ENCODE peak calls at places on chromosomes 5 and 9, in eight cellular contexts. I is spleen, F is HepG2, Z is GM23338, W is breast epithelium, S is sigmoid colon, G is HCT116, V is H1. O is an unnamed sample. For H3K4me1, the result is how much of the 10 kb centered on the place peaks cover.

GRCh38 chr9:23581936-23582335 is 244.1 kb downstream of the ELAVL2 start:
- DNase-seq in Z (no peak), W (no peak), I (no peak), V (no peak), S (no peak), F (no peak), G (no peak), O (no peak)

GRCh38 chr5:150062523-150062922 is 23.8 kb downstream of the CSF1R start:
- DNase-seq in F (no peak), V (no peak), I (peak), W (no peak), Z (no peak), G (no peak), S (no peak), O (no peak)

GRCh38 chr5:178208540-178209227 is 4.4 kb downstream of the HNRNPAB start:
- DNase-seq in W (peak), V (no peak), I (peak), F (no peak), G (no peak), S (peak), Z (peak), O (no peak)

GRCh38 chr9:22158983-22159382 is 149.9 kb upstream of the CDKN2B start:
- DNase-seq in Z (no peak), W (no peak), I (no peak), G (peak), F (peak), S (peak), V (no peak), O (peak)

GRCh38 chr9:125889524-125890473 is 142.6 kb downstream of the PBX3 start:
- DNase-seq in V (no peak), W (no peak), Z (peak), F (no peak), S (peak), I (peak), G (no peak), O (peak)

GRCh38 chr9:126516936-126517750 is 96.6 kb upstream of the LMX1B start:
- DNase-seq in I (peak), V (no peak), G (peak), F (peak), Z (peak), S (no peak), W (no peak), O (no peak)

GRCh38 chr5:56514246-56514645 is 281.1 kb upstream of the ANKRD55 start:
- DNase-seq in G (no peak), F (no peak), S (no peak), I (no peak), V (no peak), W (no peak), Z (peak), O (no peak)

GRCh38 chr5:177404641-177405134 is 4.2 kb upstream of the PFN3 start:
- DNase-seq in F (no peak), I (no peak), V (no peak), Z (no peak), S (no peak), G (no peak), W (no peak), O (no peak)

GRCh38 chr9:38421498-38422211 is 2.6 kb downstream of the IGFBPL1 start:
- DNase-seq in F (no peak), S (no peak), V (no peak), G (no peak), Z (peak), I (no peak), W (no peak), O (no peak)

GRCh38 chr5:82447913-82448312 is 169.8 kb upstream of the RPS23 start:
- DNase-seq in Z (no peak), G (no peak), S (no peak), F (no peak), V (no peak), I (no peak), W (no peak), O (no peak)

GRCh38 chr5:20486826-20487225 is 498.8 kb upstream of the CDH18 start:
- DNase-seq in V (no peak), W (no peak), F (no peak), S (no peak), I (no peak), Z (no peak), G (no peak), O (no peak)

GRCh38 chr9:77944556-77945261 is 86.9 kb downstream of the GNAQ start:
- DNase-seq in G (no peak), Z (peak), V (no peak), F (no peak), W (no peak), I (no peak), S (no peak), O (peak)

GRCh38 chr5:167943353-167943752 is 348.1 kb upstream of the WWC1 start:
- DNase-seq in Z (no peak), I (no peak), S (no peak), V (no peak), F (no peak), G (no peak), W (no peak), O (no peak)

GRCh38 chr5:9332026-9332425 is 213.8 kb downstream of the SEMA5A start:
- DNase-seq in S (no peak), G (no peak), F (no peak), W (no peak), V (no peak), Z (no peak), I (no peak), O (no peak)

GRCh38 chr5:67878911-67879310 is 336.6 kb upstream of the PIK3R1 start:
- DNase-seq in W (no peak), F (no peak), I (no peak), G (no peak), S (no peak), Z (no peak), V (no peak), O (no peak)

GRCh38 chr9:16951503-16951902 is 81.0 kb upstream of the BNC2 start:
- DNase-seq in V (no peak), Z (no peak), F (no peak), W (no peak), G (no peak), S (no peak), I (no peak), O (no peak)

GRCh38 chr5:61277781-61278180 is 54.3 kb upstream of the ZSWIM6 start:
- DNase-seq in F (no peak), G (no peak), W (no peak), V (no peak), I (no peak), Z (no peak), S (no peak), O (no peak)
- H3K4me1 ChIP-seq in F (under half), G (under half), W (under half), V (under half), I (half or more), Z (under half), S (under half), O (under half)

GRCh38 chr5:64331597-64332277 is 166.1 kb downstream of the RNF180 start:
- DNase-seq in V (no peak), G (no peak), Z (no peak), I (no peak), F (no peak), W (peak), S (peak), O (no peak)
- TF ChIP-seq POLR2AphosphoS5 in V (no peak), G (no peak), Z (no peak), I (no peak), F (no peak), W (no peak), S (no peak), O (no peak)

GRCh38 chr9:136784249-136784996 is 6.7 kb upstream of the TMEM141 start:
- DNase-seq in V (no peak), G (peak), F (no peak), S (no peak), I (no peak), W (no peak), Z (peak), O (no peak)

GRCh38 chr9:136785956-136786355 is 5.2 kb upstream of the TMEM141 start:
- DNase-seq in Z (no peak), S (no peak), I (no peak), V (no peak), F (no peak), G (no peak), W (no peak), O (no peak)

GRCh38 chr9:136782452-136782851 is 8.7 kb upstream of the TMEM141 start:
- DNase-seq in G (no peak), V (no peak), S (no peak), I (no peak), Z (no peak), F (no peak), W (no peak), O (no peak)

GRCh38 chr9:136786451-136786850 is 4.7 kb upstream of the TMEM141 start:
- DNase-seq in I (no peak), V (no peak), Z (no peak), W (no peak), G (no peak), F (no peak), S (no peak), O (no peak)

DNA sequence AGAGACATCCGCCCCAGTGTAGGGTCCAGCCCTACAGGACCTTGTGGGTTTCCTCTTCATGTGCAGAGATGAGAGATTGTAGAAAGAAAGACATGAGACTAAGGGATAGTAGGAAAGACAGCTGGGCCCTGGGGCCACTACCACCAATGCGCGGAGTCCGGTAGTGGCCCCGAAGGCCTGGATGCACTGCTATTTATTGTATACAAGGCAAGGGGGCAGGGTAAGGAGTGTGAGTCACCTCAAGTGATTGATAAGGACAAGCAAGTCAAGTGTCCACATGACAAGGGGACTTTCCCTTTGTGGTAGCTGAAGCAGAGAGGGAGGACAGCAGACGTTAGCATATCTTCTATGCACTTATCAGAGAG is 6.2 kb upstream of the TMEM141 start:
- DNase-seq in V (no peak), Z (no peak), F (no peak), S (no peak), I (no peak), G (no peak), W (no peak), O (no peak)
- H3K27ac ChIP-seq in V (no peak), Z (no peak), F (peak), S (no peak), I (no peak), G (no peak), W (no peak), O (no peak)

GRCh38 chr5:88826959-88827585 is 55.9 kb downstream of the MEF2C start:
- DNase-seq in G (peak), I (peak), W (no peak), S (peak), F (no peak), V (no peak), Z (peak), O (peak)
- H3K4me1 ChIP-seq in G (under half), I (half or more), W (under half), S (under half), F (under half), V (under half), Z (under half), O (under half)

DNA sequence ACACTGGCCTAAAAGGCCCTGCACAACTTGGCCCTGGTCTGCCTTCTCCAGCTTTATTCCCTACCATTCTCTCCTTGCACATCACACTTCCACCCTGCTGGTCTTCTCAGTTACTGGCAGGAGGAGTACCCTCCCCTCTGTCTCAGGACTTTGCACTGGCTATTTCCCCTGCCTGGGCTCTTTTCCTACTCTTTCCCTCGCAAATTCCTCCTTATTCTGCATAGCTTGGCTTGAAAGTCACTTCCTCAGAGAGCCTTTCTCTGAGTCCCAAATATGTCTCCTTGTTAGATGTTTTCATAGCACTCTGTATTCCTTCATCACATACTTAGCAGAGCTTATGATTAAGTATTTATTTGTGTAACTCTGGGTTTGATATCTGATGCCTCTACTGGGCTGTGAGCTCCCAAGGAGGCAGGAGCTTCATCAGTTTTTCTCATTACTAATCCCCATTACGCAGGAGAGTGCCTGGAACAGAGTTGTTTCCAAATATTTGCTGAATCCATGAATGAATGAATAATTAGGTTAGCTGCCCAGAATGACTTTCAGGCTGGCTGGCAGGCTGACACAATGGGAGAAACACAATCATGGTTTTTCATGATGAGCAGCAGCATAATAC is 159.9 kb upstream of the KLF9 start:
- DNase-seq in G (no peak), Z (peak), F (no peak), W (no peak), I (no peak), V (no peak), S (peak), O (no peak)
- TF ChIP-seq POLR2AphosphoS5 in G (no peak), Z (no peak), F (no peak), W (peak), I (no peak), V (no peak), S (no peak), O (peak)

DNA sequence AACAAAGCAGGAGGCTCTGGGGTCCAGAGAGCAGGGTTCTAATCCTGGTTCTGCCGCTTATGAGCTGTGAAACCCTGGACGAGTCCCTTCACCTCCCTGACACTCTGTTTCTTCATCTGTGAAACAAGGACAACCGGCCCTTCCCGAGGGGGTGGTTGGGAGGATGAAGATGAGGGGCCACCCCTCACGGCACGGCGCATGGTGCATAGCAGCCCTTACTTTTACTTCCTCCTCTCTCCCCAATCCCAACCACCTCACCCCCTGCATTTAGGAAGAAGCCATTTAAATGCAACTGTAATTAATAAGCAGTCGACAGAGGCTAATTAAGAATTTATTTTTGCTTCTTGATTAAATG is 95.6 kb downstream of the HRH2 start:
- DNase-seq in I (no peak), W (no peak), G (no peak), F (no peak), V (no peak), S (no peak), Z (no peak), O (no peak)
- H3K27ac ChIP-seq in I (no peak), W (no peak), G (no peak), F (no peak), V (no peak), S (no peak), Z (no peak), O (no peak)

DNA sequence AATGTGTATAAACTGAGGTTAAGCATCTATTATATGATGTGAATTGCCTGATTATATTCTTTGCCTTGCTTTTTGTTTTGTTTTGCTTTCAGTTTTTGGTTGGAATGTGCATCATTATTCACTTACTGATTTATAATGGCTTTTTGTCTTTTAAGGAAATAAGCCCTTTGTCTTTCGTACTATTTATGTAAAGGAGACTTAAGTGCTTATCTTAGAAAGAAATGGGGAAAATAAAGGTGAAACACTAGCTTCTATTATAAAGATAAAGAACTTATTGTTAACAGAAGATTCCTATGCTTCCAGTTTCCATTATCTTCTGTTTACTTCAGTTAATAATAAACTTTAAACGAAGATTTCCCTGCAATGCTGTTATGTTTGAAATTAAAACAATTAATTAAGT is 23.3 kb downstream of the COX7C start:
- DNase-seq in S (no peak), I (no peak), F (no peak), W (no peak), V (no peak), Z (peak), G (no peak), O (no peak)
- H3K4me1 ChIP-seq in S (under half), I (under half), F (under half), W (under half), V (under half), Z (half or more), G (under half), O (under half)

GRCh38 chr5:89315194-89315593 is 432.2 kb upstream of the MEF2C start:
- DNase-seq in W (no peak), S (no peak), Z (no peak), F (no peak), I (no peak), G (no peak), V (no peak), O (no peak)
- TF ChIP-seq POLR2AphosphoS5 in W (no peak), S (no peak), Z (no peak), F (no peak), I (no peak), G (no peak), V (no peak), O (no peak)

DNA sequence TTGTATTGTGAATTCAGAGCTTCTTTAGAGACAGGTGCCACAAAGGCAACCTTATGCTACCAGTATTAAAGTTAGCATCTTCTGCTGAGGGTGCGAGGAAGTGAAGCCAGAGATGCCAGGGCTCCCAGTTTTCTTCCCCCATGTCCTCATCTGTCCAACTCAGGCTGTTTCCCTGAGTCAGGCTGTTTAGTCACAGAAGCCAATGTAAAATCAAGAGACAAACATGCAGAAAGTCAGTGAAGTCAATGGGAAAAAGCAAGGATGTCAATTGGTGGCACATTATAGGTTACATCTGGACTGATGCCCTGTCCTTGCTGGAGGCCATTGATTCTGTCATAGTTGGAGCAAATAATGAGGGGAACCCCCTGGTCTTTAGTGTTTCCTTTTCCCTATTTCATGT is 168.5 kb downstream of the SAXO1 start:
- DNase-seq in I (no peak), F (no peak), V (no peak), S (no peak), G (no peak), W (no peak), Z (no peak), O (no peak)
- H3K27ac ChIP-seq in I (no peak), F (no peak), V (no peak), S (no peak), G (no peak), W (no peak), Z (no peak), O (no peak)